ENCODE peak calls at places on chromosomes 11 and 22, in four cellular contexts. U, S, T and H are unnamed samples.

GRCh38 chr11:75326439-75326810 is 25.0 kb downstream of the ARRB1 start:
- DNase-seq in U (no peak), T (no peak), S (no peak), H (no peak)

GRCh38 chr11:61362542-61362875 is 335 bp downstream of the TMEM138 start:
- DNase-seq in U (no peak), T (no peak), S (peak; percentile 39), H (no peak)

GRCh38 chr11:73154178-73154577 is 12.1 kb upstream of the FCHSD2 start:
- DNase-seq in U (no peak), S (no peak), T (no peak), H (no peak)

GRCh38 chr11:32594272-32594671 is 10.6 kb downstream of the EIF3M start:
- DNase-seq in S (no peak), U (no peak), T (no peak), H (no peak)

GRCh38 chr11:125763483-125763882 is 15.1 kb downstream of the PATE2 start:
- DNase-seq in T (no peak), U (no peak), S (no peak), H (no peak)

GRCh38 chr11:120384476-120384875 is 48.3 kb downstream of the ARHGEF12 start:
- DNase-seq in S (no peak), T (no peak), U (no peak), H (no peak)

GRCh38 chr11:69538840-69539239 is 57.4 kb downstream of the LINC01488 start:
- DNase-seq in U (peak; percentile 28), T (no peak), S (no peak), H (no peak)

GRCh38 chr11:42407379-42407778 is 904.4 kb upstream of the API5 start:
- DNase-seq in S (peak; percentile 58), T (no peak), U (no peak), H (no peak)

GRCh38 chr11:121595717-121596156 is 143.0 kb upstream of the SORL1-AS1 start:
- DNase-seq in S (peak; percentile 51), U (no peak), T (peak; percentile 80), H (peak; percentile 98)

GRCh38 chr22:40487663-40488249 is 117.4 kb downstream of the SGSM3 start:
- DNase-seq in S (peak; percentile 28), T (no peak), U (no peak), H (peak; percentile 51)

GRCh38 chr11:104333977-104334376 is 170.0 kb upstream of the PDGFD start:
- DNase-seq in T (no peak), U (no peak), S (peak; percentile 7), H (no peak)

GRCh38 chr11:36066891-36067290 is 123.0 kb downstream of the LDLRAD3 start:
- DNase-seq in U (no peak), T (no peak), S (no peak), H (no peak)

GRCh38 chr11:58134151-58134550 is 8.8 kb upstream of the OR9I1 start:
- DNase-seq in S (no peak), T (no peak), U (no peak), H (peak; percentile 0)

GRCh38 chr22:47927811-47928210 is 1165.4 kb downstream of the TBC1D22A start:
- DNase-seq in U (no peak), T (peak; percentile 9), S (no peak), H (no peak)

GRCh38 chr11:108224908-108225786 is 2.3 kb downstream of the ATM start:
- DNase-seq in T (no peak), S (no peak), U (no peak), H (no peak)

GRCh38 chr22:36383110-36383581 is 4.6 kb downstream of the MYH9 start:
- DNase-seq in U (no peak), T (no peak), S (no peak), H (peak; percentile 87)

GRCh38 chr11:85948884-85949283 is 93.7 kb downstream of the CCDC83 start:
- DNase-seq in T (no peak), U (no peak), S (no peak), H (no peak)

GRCh38 chr11:9609002-9609759 is 35.7 kb downstream of the WEE1 start:
- DNase-seq in U (no peak), S (no peak), T (peak; percentile 50), H (no peak)

GRCh38 chr11:134266841-134267251 is 9.3 kb upstream of the GLB1L3 start:
- DNase-seq in U (no peak), S (no peak), T (no peak), H (peak; percentile 92)

GRCh38 chr22:46138058-46138797 is 12.1 kb upstream of the PPARA start:
- DNase-seq in S (no peak), T (no peak), U (no peak), H (no peak)

GRCh38 chr11:110098645-110099044 is 5.5 kb downstream of the ZC3H12C start:
- DNase-seq in U (no peak), T (no peak), S (no peak), H (no peak)
- TF ChIP-seq CTCF in U (no peak), T (no peak), S (no peak), H (no peak)

DNA sequence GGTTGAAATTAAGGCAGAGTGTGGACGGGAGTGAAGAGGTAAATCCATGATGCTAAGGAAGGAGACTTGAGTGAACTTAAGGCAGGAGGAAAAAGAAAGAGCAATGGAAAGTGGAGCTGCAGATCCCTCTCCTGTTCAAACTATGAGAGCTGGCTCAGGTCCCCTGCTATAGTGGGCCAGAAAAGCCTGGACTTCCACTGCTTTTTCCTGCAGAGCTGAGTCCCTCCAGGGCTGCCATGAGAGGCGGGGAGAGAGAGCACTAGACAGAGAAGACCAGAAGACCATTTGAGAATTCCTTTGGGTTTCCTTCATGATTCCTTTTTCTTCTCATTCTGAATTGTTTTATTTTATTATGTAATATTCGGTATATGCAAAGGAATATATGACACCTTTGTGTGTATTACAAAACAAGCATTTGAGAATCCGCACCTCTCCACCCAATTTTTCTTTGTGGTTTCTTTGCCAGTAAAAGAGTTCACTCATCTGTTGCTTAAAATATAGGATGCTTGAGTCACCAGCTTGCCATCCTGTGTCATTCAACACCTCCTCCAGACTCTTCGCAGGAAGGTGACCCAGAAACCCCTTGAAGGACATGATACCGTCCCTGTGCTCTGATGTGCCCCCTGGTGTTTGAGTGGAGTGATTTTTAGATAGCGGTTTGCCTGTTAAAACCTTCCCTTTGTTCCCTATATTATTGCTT is 24.4 kb downstream of the SREBF2 start:
- DNase-seq in U (peak; percentile 45), S (peak; percentile 47), T (no peak), H (peak; percentile 76)
- TF ChIP-seq CTCF in U (peak; percentile 53), S (peak; percentile 47), T (peak; percentile 65), H (peak; percentile 58)

DNA sequence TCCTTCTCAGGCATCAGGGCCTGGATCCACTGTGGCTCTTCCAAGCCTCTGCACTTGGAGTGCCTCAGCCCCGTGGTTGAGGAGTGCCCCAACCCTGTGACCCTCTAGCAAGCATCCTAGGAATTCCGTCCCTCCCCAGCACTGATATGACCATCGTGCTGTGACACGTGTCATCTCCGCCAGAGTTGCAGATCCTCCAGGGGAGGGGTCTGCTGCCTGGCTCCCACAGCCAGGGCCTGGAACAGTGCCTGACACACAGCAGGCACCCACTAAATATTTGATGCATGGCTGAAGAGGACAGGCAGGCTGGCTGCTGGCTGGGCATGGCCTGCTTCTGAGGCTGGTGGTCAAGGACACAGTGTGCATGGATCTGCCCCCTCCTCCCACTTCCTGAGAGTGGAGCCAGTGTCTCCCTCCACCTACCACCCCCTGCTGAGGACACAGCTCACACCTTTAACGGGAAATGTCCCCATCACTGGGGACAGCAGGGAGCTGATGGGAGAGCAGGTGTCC is 1.7 kb upstream of the CD81 start:
- DNase-seq in T (no peak), S (no peak), U (peak; percentile 65), H (no peak)
- TF ChIP-seq CTCF in T (peak; percentile 14), S (no peak), U (peak; percentile 26), H (no peak)

GRCh38 chr11:34890812-34891211 is 25.4 kb downstream of the APIP start:
- DNase-seq in S (peak; percentile 68), T (no peak), U (no peak), H (peak; percentile 26)
- TF ChIP-seq CTCF in S (peak; percentile 61), T (peak; percentile 63), U (peak; percentile 51), H (peak; percentile 15)

GRCh38 chr11:44949160-44950035 is 1.3 kb downstream of the TP53I11 start:
- DNase-seq in U (no peak), T (no peak), S (peak; percentile 72), H (no peak)
- TF ChIP-seq CTCF in U (peak; percentile 52), T (peak; percentile 60), S (peak; percentile 65), H (peak; percentile 66)

GRCh38 chr22:44224166-44224565 is 43.4 kb downstream of the PARVG start:
- DNase-seq in S (no peak), T (peak; percentile 16), U (no peak), H (no peak)

GRCh38 chr22:44219101-44219870 is 38.6 kb downstream of the PARVG start:
- DNase-seq in T (peak; percentile 48), S (no peak), U (no peak), H (no peak)

GRCh38 chr22:44221710-44222475 is 41.2 kb downstream of the PARVG start:
- DNase-seq in T (peak; percentile 11), U (no peak), S (no peak), H (no peak)

GRCh38 chr22:44218071-44218470 is 37.3 kb downstream of the PARVG start:
- DNase-seq in U (no peak), T (no peak), S (no peak), H (no peak)

GRCh38 chr22:44220727-44221680 is 40.3 kb downstream of the PARVG start:
- DNase-seq in S (no peak), T (peak; percentile 18), U (no peak), H (no peak)
- TF ChIP-seq CTCF in S (no peak), T (no peak), U (no peak), H (no peak)

GRCh38 chr11:15942126-15942525 is 414.2 kb downstream of the SOX6 start:
- DNase-seq in S (no peak), T (no peak), U (no peak), H (no peak)

GRCh38 chr11:15938983-15939382 is 417.4 kb downstream of the SOX6 start:
- DNase-seq in T (no peak), U (no peak), S (no peak), H (no peak)

GRCh38 chr11:15940462-15941205 is 415.7 kb downstream of the SOX6 start:
- DNase-seq in T (no peak), U (no peak), S (no peak), H (no peak)

GRCh38 chr11:15942936-15943335 is 413.4 kb downstream of the SOX6 start:
- DNase-seq in T (no peak), S (no peak), U (no peak), H (no peak)

GRCh38 chr11:15941206-15941770 is 415.1 kb downstream of the SOX6 start:
- DNase-seq in S (no peak), T (no peak), U (no peak), H (peak; percentile 33)
- TF ChIP-seq CTCF in S (peak; percentile 51), T (peak; percentile 83), U (peak; percentile 78), H (peak; percentile 97)